ENCODE peak calls at places on chromosomes 2 and 18, in nine cellular contexts. L is PC-3, F is astrocyte of the spinal cord, D is MM.1S, T is OCI-LY7, K is psoas muscle, B is choroid plexus epithelial cell, U is uterus, Z is adrenal gland. G is an unnamed sample.

GRCh38 chr2:61272421-61273070 is 110.6 kb downstream of the C2orf74 start:
- DNase-seq in L (no peak), F (peak; percentile 41), D (no peak), T (no peak), K (no peak), B (peak; percentile 32), U (no peak), Z (no peak), G (peak; percentile 33)

GRCh38 chr18:56995579-56996194 is 151.2 kb upstream of the BOD1L2 start:
- DNase-seq in L (no peak), F (no peak), D (no peak), T (no peak), K (no peak), B (no peak), U (no peak), Z (no peak), G (no peak)

GRCh38 chr2:224775638-224776037 is 59.5 kb upstream of the CCDC195 start:
- DNase-seq in L (no peak), F (no peak), D (no peak), T (no peak), K (no peak), B (no peak), U (no peak), Z (peak; percentile 16), G (no peak)

GRCh38 chr2:168751104-168751768 is 51.2 kb upstream of the NOSTRIN start:
- DNase-seq in L (no peak), F (no peak), D (no peak), T (no peak), K (no peak), B (no peak), U (no peak), Z (no peak), G (no peak)

GRCh38 chr2:221779614-221780067 is 207.5 kb upstream of the EPHA4 start:
- DNase-seq in L (no peak), F (peak; percentile 90), D (no peak), T (no peak), K (no peak), B (peak; percentile 2), U (peak; percentile 27), Z (no peak), G (peak; percentile 87)

GRCh38 chr18:79326413-79327198 is 69.1 kb upstream of the NFATC1 start:
- DNase-seq in L (no peak), F (peak; percentile 52), D (no peak), T (no peak), K (no peak), B (peak; percentile 79), U (no peak), Z (no peak), G (no peak)

GRCh38 chr2:85239102-85239501 is 88.7 kb downstream of the TGOLN2 start:
- DNase-seq in L (no peak), F (no peak), D (no peak), T (no peak), K (no peak), B (no peak), U (no peak), Z (no peak), G (no peak)

GRCh38 chr2:40488101-40488598 is 36.3 kb upstream of the SLC8A1 start:
- DNase-seq in L (peak; percentile 55), F (peak; percentile 62), D (peak; percentile 23), T (peak; percentile 50), K (no peak), B (peak; percentile 72), U (no peak), Z (no peak), G (peak; percentile 67)

GRCh38 chr2:226411727-226412360 is 387.8 kb downstream of the IRS1 start:
- DNase-seq in L (peak; percentile 96), F (peak; percentile 70), D (no peak), T (no peak), K (no peak), B (peak; percentile 49), U (no peak), Z (no peak), G (peak; percentile 39)

GRCh38 chr2:4085186-4085585 is 381.8 kb downstream of the DCDC2C start:
- DNase-seq in L (no peak), F (no peak), D (no peak), T (no peak), K (no peak), B (no peak), U (no peak), Z (no peak), G (no peak)

GRCh38 chr2:98808546-98808945 is 77.6 kb upstream of the MGAT4A start:
- DNase-seq in L (no peak), F (no peak), D (no peak), T (no peak), K (no peak), B (no peak), U (no peak), Z (no peak), G (no peak)

GRCh38 chr18:10519366-10519765 is 6.5 kb upstream of the NAPG start:
- DNase-seq in L (no peak), F (no peak), D (no peak), T (no peak), K (no peak), B (no peak), U (no peak), Z (no peak), G (peak; percentile 14)

GRCh38 chr18:29191263-29191662 is 1014.3 kb upstream of the CDH2 start:
- DNase-seq in L (peak; percentile 44), F (peak; percentile 16), D (no peak), T (no peak), K (no peak), B (peak; percentile 65), U (no peak), Z (no peak), G (peak; percentile 55)

GRCh38 chr2:63537306-63537705 is 51.0 kb downstream of the WDPCP start:
- DNase-seq in L (peak; percentile 21), F (peak; percentile 17), D (no peak), T (no peak), K (no peak), B (peak; percentile 26), U (no peak), Z (no peak), G (no peak)

GRCh38 chr2:37365669-37366068 is 21.2 kb downstream of the QPCT start:
- DNase-seq in L (peak; percentile 82), F (no peak), D (peak; percentile 73), T (no peak), K (no peak), B (no peak), U (no peak), Z (no peak), G (no peak)

GRCh38 chr2:85925216-85925671 is 36.5 kb upstream of the ST3GAL5 start:
- DNase-seq in L (no peak), F (no peak), D (no peak), T (no peak), K (no peak), B (no peak), U (no peak), Z (no peak), G (no peak)

GRCh38 chr2:159090514-159091201 is 122.2 kb downstream of the TANC1 start:
- DNase-seq in L (no peak), F (peak; percentile 70), D (no peak), T (no peak), K (no peak), B (peak; percentile 70), U (no peak), Z (no peak), G (peak; percentile 51)

GRCh38 chr18:4351005-4351404 is 104.1 kb downstream of the DLGAP1 start:
- DNase-seq in L (no peak), F (no peak), D (no peak), T (no peak), K (no peak), B (no peak), U (no peak), Z (no peak), G (no peak)

GRCh38 chr2:106886916-106887758 is 1.2 kb upstream of the ST6GAL2 start:
- DNase-seq in L (peak; percentile 92), F (peak; percentile 41), D (no peak), T (no peak), K (no peak), B (peak; percentile 31), U (peak; percentile 13), Z (no peak), G (no peak)

GRCh38 chr2:25250331-25251031 is 82.1 kb upstream of the POMC start:
- DNase-seq in L (no peak), F (peak; percentile 72), D (no peak), T (no peak), K (no peak), B (peak; percentile 41), U (no peak), Z (no peak), G (peak; percentile 56)
- H3K4me3 ChIP-seq in L (no peak overlapping the region), F (peak overlapping the region; percentile 49), D (no peak overlapping the region), T (no peak overlapping the region), K (no peak overlapping the region), B (peak overlapping the region; percentile 5), U (no peak overlapping the region), Z (no peak overlapping the region), G (no peak overlapping the region)

GRCh38 chr18:45106331-45106774 is 425.7 kb downstream of the SETBP1 start:
- DNase-seq in L (peak; percentile 3), F (peak; percentile 55), D (peak; percentile 98), T (peak; percentile 76), K (no peak), B (peak; percentile 6), U (no peak), Z (no peak), G (peak; percentile 23)

GRCh38 chr18:45107425-45107824 is 426.7 kb downstream of the SETBP1 start:
- DNase-seq in L (peak; percentile 62), F (peak; percentile 43), D (no peak), T (no peak), K (no peak), B (peak; percentile 15), U (no peak), Z (no peak), G (peak; percentile 49)

GRCh38 chr18:45109271-45109670 is 428.6 kb downstream of the SETBP1 start:
- DNase-seq in L (peak; percentile 25), F (no peak), D (no peak), T (no peak), K (no peak), B (no peak), U (no peak), Z (no peak), G (no peak)

GRCh38 chr18:45110577-45111506 is 430.2 kb downstream of the SETBP1 start:
- DNase-seq in L (peak; percentile 23), F (no peak), D (no peak), T (no peak), K (peak; percentile 69), B (no peak), U (peak; percentile 71), Z (no peak), G (peak; percentile 8)

GRCh38 chr18:45108754-45109153 is 428.1 kb downstream of the SETBP1 start:
- DNase-seq in L (no peak), F (no peak), D (no peak), T (no peak), K (no peak), B (no peak), U (no peak), Z (no peak), G (no peak)
- TF ChIP-seq CTCF in L (no peak), F (no peak), D (no peak), T (no peak), K (no peak), B (no peak), U (no peak), Z (no peak), G (no peak)

GRCh38 chr2:9952856-9953503 is 1.5 kb downstream of the GRHL1 start:
- DNase-seq in L (peak; percentile 37), F (no peak), D (peak; percentile 14), T (no peak), K (no peak), B (no peak), U (no peak), Z (no peak), G (no peak)
- H3K4me3 ChIP-seq in L (peak overlapping the region; percentile 73), F (no peak overlapping the region), D (peak overlapping the region; percentile 76), T (no peak overlapping the region), K (no peak overlapping the region), B (no peak overlapping the region), U (no peak overlapping the region), Z (no peak overlapping the region), G (no peak overlapping the region)

GRCh38 chr2:200322607-200323006 is 16.1 kb downstream of the SPATS2L start:
- DNase-seq in L (no peak), F (no peak), D (no peak), T (no peak), K (no peak), B (no peak), U (no peak), Z (no peak), G (no peak)
- TF ChIP-seq CTCF in L (no peak), F (no peak), D (no peak), T (no peak), K (no peak), B (no peak), U (no peak), Z (no peak), G (no peak)